ENCODE peak calls at places on chromosome 6, in eight cellular contexts. One of them, this sample, is unnamed.
A peak's percentile ranks its signal among the peaks of the same experiment; 100 is the strongest.

GRCh38 chr6:135012764-135013163 is 41.9 kb downstream of the HBS1L start:
- DNase-seq in Calu3: no peak
- DNase-seq in cardiac fibroblast: peak; percentile 32
- DNase-seq in mesothelial cell of epicardium: no peak
- DNase-seq in fibroblast of the aortic adventitia: peak; percentile 66
- DNase-seq in progenitor cell of endocrine pancreas: no peak
- DNase-seq in cardiac muscle cell: peak; percentile 11
- DNase-seq in activated B cell treated with CpG ODN at 0.5 μM for 24 hours: no peak
- DNase-seq in this sample: no peak

GRCh38 chr6:158042245-158042798 is 60.7 kb downstream of the SYNJ2 start:
- DNase-seq in Calu3: peak; percentile 52
- DNase-seq in cardiac fibroblast: peak; percentile 78
- DNase-seq in mesothelial cell of epicardium: no peak
- DNase-seq in fibroblast of the aortic adventitia: peak; percentile 63
- DNase-seq in progenitor cell of endocrine pancreas: no peak
- DNase-seq in cardiac muscle cell: peak; percentile 76
- DNase-seq in activated B cell treated with CpG ODN at 0.5 μM for 24 hours: no peak
- DNase-seq in this sample: peak; percentile 84

GRCh38 chr6:53476979-53477378 is 67.9 kb downstream of the GCLC start:
- DNase-seq in Calu3: no peak
- DNase-seq in cardiac fibroblast: no peak
- DNase-seq in mesothelial cell of epicardium: no peak
- DNase-seq in fibroblast of the aortic adventitia: no peak
- DNase-seq in progenitor cell of endocrine pancreas: no peak
- DNase-seq in cardiac muscle cell: no peak
- DNase-seq in activated B cell treated with CpG ODN at 0.5 μM for 24 hours: no peak
- DNase-seq in this sample: no peak

GRCh38 chr6:28589234-28589951 is 63.7 kb downstream of the GPX5 start:
- DNase-seq in Calu3: peak; percentile 90
- DNase-seq in cardiac fibroblast: peak; percentile 89
- DNase-seq in mesothelial cell of epicardium: peak; percentile 64
- DNase-seq in fibroblast of the aortic adventitia: peak; percentile 86
- DNase-seq in progenitor cell of endocrine pancreas: peak; percentile 30
- DNase-seq in cardiac muscle cell: peak; percentile 90
- DNase-seq in activated B cell treated with CpG ODN at 0.5 μM for 24 hours: no peak
- DNase-seq in this sample: no peak

GRCh38 chr6:15457121-15457646 is 205.6 kb downstream of the DTNBP1 start:
- DNase-seq in Calu3: no peak
- DNase-seq in cardiac fibroblast: no peak
- DNase-seq in mesothelial cell of epicardium: no peak
- DNase-seq in fibroblast of the aortic adventitia: no peak
- DNase-seq in progenitor cell of endocrine pancreas: no peak
- DNase-seq in cardiac muscle cell: no peak
- DNase-seq in activated B cell treated with CpG ODN at 0.5 μM for 24 hours: no peak
- DNase-seq in this sample: no peak

GRCh38 chr6:152338335-152339125 is 298.6 kb downstream of the SYNE1 start:
- DNase-seq in Calu3: peak; percentile 40
- DNase-seq in cardiac fibroblast: peak; percentile 60
- DNase-seq in mesothelial cell of epicardium: peak; percentile 64
- DNase-seq in fibroblast of the aortic adventitia: peak; percentile 46
- DNase-seq in progenitor cell of endocrine pancreas: no peak
- DNase-seq in cardiac muscle cell: peak; percentile 52
- DNase-seq in activated B cell treated with CpG ODN at 0.5 μM for 24 hours: peak; percentile 40
- DNase-seq in this sample: no peak

GRCh38 chr6:26286168-26286854 is 78.7 kb upstream of the BTN3A2 start:
- DNase-seq in Calu3: peak; percentile 74
- DNase-seq in cardiac fibroblast: peak; percentile 83
- DNase-seq in mesothelial cell of epicardium: peak; percentile 80
- DNase-seq in fibroblast of the aortic adventitia: peak; percentile 85
- DNase-seq in progenitor cell of endocrine pancreas: peak; percentile 61
- DNase-seq in cardiac muscle cell: peak; percentile 79
- DNase-seq in activated B cell treated with CpG ODN at 0.5 μM for 24 hours: peak; percentile 55
- DNase-seq in this sample: no peak

GRCh38 chr6:15763827-15764226 is 101.0 kb upstream of the DTNBP1 start:
- DNase-seq in Calu3: no peak
- DNase-seq in cardiac fibroblast: peak; percentile 42
- DNase-seq in mesothelial cell of epicardium: no peak
- DNase-seq in fibroblast of the aortic adventitia: no peak
- DNase-seq in progenitor cell of endocrine pancreas: no peak
- DNase-seq in cardiac muscle cell: peak; percentile 62
- DNase-seq in activated B cell treated with CpG ODN at 0.5 μM for 24 hours: no peak
- DNase-seq in this sample: no peak

GRCh38 chr6:3196770-3197169 is 30.7 kb downstream of the TUBB2B start:
- DNase-seq in Calu3: no peak
- DNase-seq in cardiac fibroblast: no peak
- DNase-seq in mesothelial cell of epicardium: no peak
- DNase-seq in fibroblast of the aortic adventitia: no peak
- DNase-seq in progenitor cell of endocrine pancreas: no peak
- DNase-seq in cardiac muscle cell: no peak
- DNase-seq in activated B cell treated with CpG ODN at 0.5 μM for 24 hours: no peak
- DNase-seq in this sample: no peak

GRCh38 chr6:84908304-84908904 is 144.0 kb upstream of the TBX18 start:
- DNase-seq in Calu3: no peak
- DNase-seq in cardiac fibroblast: no peak
- DNase-seq in mesothelial cell of epicardium: no peak
- DNase-seq in fibroblast of the aortic adventitia: no peak
- DNase-seq in progenitor cell of endocrine pancreas: no peak
- DNase-seq in cardiac muscle cell: no peak
- DNase-seq in activated B cell treated with CpG ODN at 0.5 μM for 24 hours: no peak
- DNase-seq in this sample: no peak

GRCh38 chr6:137866914-137867684 is at the start of gene TNFAIP3:
- DNase-seq in Calu3: peak; percentile 89
- DNase-seq in cardiac fibroblast: peak; percentile 96
- DNase-seq in mesothelial cell of epicardium: peak; percentile 92
- DNase-seq in fibroblast of the aortic adventitia: peak; percentile 95
- DNase-seq in progenitor cell of endocrine pancreas: peak; percentile 85
- DNase-seq in cardiac muscle cell: peak; percentile 97
- DNase-seq in activated B cell treated with CpG ODN at 0.5 μM for 24 hours: peak; percentile 97
- DNase-seq in this sample: peak; percentile 96
- TF ChIP-seq CTCF in Calu3: peak; percentile 63
- TF ChIP-seq CTCF in cardiac fibroblast: peak; percentile 54
- TF ChIP-seq CTCF in mesothelial cell of epicardium: peak; percentile 93
- TF ChIP-seq CTCF in fibroblast of the aortic adventitia: peak; percentile 64
- TF ChIP-seq CTCF in progenitor cell of endocrine pancreas: peak; percentile 90
- TF ChIP-seq CTCF in cardiac muscle cell: peak; percentile 61
- TF ChIP-seq CTCF in activated B cell treated with CpG ODN at 0.5 μM for 24 hours: no peak
- TF ChIP-seq CTCF in this sample: peak; percentile 84

DNA sequence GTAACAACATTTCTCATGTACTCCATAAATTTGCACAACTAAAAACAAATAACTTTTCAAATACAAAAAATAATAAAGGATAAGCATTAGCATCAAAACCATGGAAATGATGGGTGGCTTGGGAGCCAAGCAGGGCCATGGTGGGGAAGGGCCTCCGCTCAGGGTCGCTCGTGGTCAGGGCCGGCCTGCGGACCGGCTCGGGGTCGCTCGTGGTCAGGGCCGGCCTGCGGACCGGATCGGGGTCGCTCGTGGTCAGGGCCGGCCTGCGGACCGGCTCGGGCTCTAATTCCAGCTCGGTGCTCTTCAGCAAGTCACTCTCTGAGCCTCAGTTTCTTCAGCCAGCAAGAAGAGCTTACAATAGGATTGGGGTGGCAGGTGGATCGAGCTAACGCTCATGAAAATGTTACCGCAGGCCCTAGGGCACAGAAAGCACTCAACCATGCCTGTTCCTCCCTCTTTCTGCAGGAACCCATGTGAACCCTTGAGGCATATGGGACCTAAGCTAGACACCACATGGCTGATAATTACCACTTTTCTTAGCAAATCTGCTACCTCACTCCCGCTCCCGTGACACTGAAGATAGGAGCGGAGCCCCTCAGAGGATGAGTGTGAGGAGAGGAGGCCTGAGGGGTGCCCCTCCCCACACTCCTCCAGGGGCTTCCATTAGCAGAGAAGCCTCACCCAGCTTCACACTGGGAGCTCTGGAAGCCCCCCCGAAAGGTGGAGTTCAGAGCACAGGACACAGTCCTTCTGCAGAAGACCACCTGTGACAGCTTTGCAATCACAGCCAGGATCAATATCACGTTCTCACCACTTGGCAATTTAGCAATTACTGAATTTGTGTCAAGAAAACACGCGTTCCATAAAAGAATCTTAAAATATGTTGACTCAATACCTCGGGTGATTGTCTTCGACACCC is 103.0 kb downstream of the PSMB1 start:
- DNase-seq in Calu3: no peak
- DNase-seq in cardiac fibroblast: no peak
- DNase-seq in mesothelial cell of epicardium: peak; percentile 40
- DNase-seq in fibroblast of the aortic adventitia: no peak
- DNase-seq in progenitor cell of endocrine pancreas: no peak
- DNase-seq in cardiac muscle cell: no peak
- DNase-seq in activated B cell treated with CpG ODN at 0.5 μM for 24 hours: no peak
- DNase-seq in this sample: peak; percentile 90
- TF ChIP-seq CTCF in Calu3: no peak
- TF ChIP-seq CTCF in cardiac fibroblast: no peak
- TF ChIP-seq CTCF in mesothelial cell of epicardium: no peak
- TF ChIP-seq CTCF in fibroblast of the aortic adventitia: no peak
- TF ChIP-seq CTCF in progenitor cell of endocrine pancreas: no peak
- TF ChIP-seq CTCF in cardiac muscle cell: no peak
- TF ChIP-seq CTCF in activated B cell treated with CpG ODN at 0.5 μM for 24 hours: no peak
- TF ChIP-seq CTCF in this sample: no peak

GRCh38 chr6:149316108-149316727 is 1.3 kb upstream of the TAB2 start:
- DNase-seq in Calu3: no peak
- DNase-seq in cardiac fibroblast: no peak
- DNase-seq in mesothelial cell of epicardium: no peak
- DNase-seq in fibroblast of the aortic adventitia: no peak
- DNase-seq in progenitor cell of endocrine pancreas: no peak
- DNase-seq in cardiac muscle cell: no peak
- DNase-seq in activated B cell treated with CpG ODN at 0.5 μM for 24 hours: no peak
- DNase-seq in this sample: no peak

GRCh38 chr6:149318581-149319286 is 1.2 kb downstream of the TAB2 start:
- DNase-seq in Calu3: peak; percentile 7
- DNase-seq in cardiac fibroblast: no peak
- DNase-seq in mesothelial cell of epicardium: no peak
- DNase-seq in fibroblast of the aortic adventitia: peak; percentile 45
- DNase-seq in progenitor cell of endocrine pancreas: no peak
- DNase-seq in cardiac muscle cell: peak; percentile 36
- DNase-seq in activated B cell treated with CpG ODN at 0.5 μM for 24 hours: peak; percentile 25
- DNase-seq in this sample: no peak

GRCh38 chr6:149317656-149318571 is at the start of gene TAB2:
- DNase-seq in Calu3: peak; percentile 20
- DNase-seq in cardiac fibroblast: peak; percentile 33
- DNase-seq in mesothelial cell of epicardium: peak; percentile 75
- DNase-seq in fibroblast of the aortic adventitia: no peak
- DNase-seq in progenitor cell of endocrine pancreas: peak; percentile 33
- DNase-seq in cardiac muscle cell: peak; percentile 54
- DNase-seq in activated B cell treated with CpG ODN at 0.5 μM for 24 hours: peak; percentile 57
- DNase-seq in this sample: peak; percentile 84

GRCh38 chr6:149319413-149319812 is 1.9 kb downstream of the TAB2 start:
- DNase-seq in Calu3: no peak
- DNase-seq in cardiac fibroblast: no peak
- DNase-seq in mesothelial cell of epicardium: no peak
- DNase-seq in fibroblast of the aortic adventitia: no peak
- DNase-seq in progenitor cell of endocrine pancreas: no peak
- DNase-seq in cardiac muscle cell: no peak
- DNase-seq in activated B cell treated with CpG ODN at 0.5 μM for 24 hours: no peak
- DNase-seq in this sample: no peak

DNA sequence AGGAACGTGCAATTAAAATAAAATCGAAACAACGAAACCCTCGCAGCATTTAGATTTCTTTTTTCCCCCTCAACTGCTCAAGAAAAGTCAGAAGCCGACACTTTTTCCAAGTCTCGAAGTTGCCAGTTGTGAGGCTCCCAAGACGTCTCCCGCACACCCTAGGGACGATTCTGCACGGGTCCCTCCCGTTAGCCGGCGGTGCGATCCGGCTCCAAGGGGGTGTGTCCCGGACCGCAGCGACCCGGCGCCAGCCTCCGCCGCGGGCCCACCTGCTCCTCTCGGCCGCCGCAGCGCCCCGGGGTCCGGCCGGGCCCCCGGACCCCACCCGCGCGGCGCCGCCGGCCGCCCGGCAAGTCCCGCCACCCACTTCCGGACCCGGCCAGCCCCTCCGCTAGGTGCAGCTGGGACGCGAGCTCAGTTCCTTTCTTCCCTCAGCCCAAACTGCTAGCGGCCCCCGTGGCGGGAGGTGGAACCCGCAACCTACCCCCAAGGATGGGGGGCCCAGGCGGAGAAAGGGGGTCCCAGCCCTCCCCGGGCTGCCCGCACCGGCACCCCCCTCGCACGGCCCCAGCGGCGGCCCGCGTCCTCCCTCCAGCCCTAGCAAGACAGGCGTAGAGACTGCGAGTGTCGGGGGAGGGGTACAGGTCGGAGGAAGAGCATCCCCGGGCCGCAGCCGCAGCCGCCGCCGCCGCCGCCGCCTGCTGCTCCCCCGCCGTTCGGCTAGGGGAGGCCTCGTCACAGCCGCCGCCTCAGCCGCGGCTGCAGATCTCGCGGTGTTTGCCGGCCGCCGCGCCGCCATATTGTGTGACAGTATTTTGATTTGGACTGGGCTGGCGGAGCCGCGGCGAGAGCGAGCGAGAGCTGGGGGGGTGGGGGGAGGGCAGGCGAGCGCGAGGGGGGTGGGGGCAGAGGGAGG is 514 bp upstream of the TAB2 start:
- DNase-seq in Calu3: peak; percentile 82
- DNase-seq in cardiac fibroblast: peak; percentile 95
- DNase-seq in mesothelial cell of epicardium: peak; percentile 88
- DNase-seq in fibroblast of the aortic adventitia: peak; percentile 88
- DNase-seq in progenitor cell of endocrine pancreas: peak; percentile 81
- DNase-seq in cardiac muscle cell: peak; percentile 97
- DNase-seq in activated B cell treated with CpG ODN at 0.5 μM for 24 hours: peak; percentile 79
- DNase-seq in this sample: peak; percentile 97
- TF ChIP-seq CTCF in Calu3: no peak
- TF ChIP-seq CTCF in cardiac fibroblast: no peak
- TF ChIP-seq CTCF in mesothelial cell of epicardium: no peak
- TF ChIP-seq CTCF in fibroblast of the aortic adventitia: no peak
- TF ChIP-seq CTCF in progenitor cell of endocrine pancreas: no peak
- TF ChIP-seq CTCF in cardiac muscle cell: no peak
- TF ChIP-seq CTCF in activated B cell treated with CpG ODN at 0.5 μM for 24 hours: no peak
- TF ChIP-seq CTCF in this sample: no peak

DNA sequence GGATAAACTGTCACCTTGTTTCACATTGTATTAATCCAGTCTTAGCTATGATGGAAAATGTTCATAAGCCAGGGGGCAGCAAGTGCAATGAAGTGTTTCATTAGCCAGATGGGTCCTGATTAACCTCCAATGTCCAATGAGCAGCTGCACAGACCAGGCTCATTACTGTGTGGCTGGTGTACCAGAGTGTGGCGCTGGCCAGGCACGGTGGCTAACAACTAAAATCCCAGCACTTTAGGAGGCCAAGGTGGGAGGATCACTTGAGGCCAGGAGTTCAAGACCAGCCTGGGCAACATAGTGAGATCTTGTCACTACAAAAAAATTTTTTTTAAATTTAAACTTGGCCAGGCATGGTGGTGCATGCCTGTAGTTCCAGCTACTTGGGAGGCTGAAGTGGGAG is 201.7 kb upstream of the FOXQ1 start:
- DNase-seq in Calu3: peak; percentile 32
- DNase-seq in cardiac fibroblast: no peak
- DNase-seq in mesothelial cell of epicardium: no peak
- DNase-seq in fibroblast of the aortic adventitia: no peak
- DNase-seq in progenitor cell of endocrine pancreas: no peak
- DNase-seq in cardiac muscle cell: no peak
- DNase-seq in activated B cell treated with CpG ODN at 0.5 μM for 24 hours: no peak
- DNase-seq in this sample: peak; percentile 27
- TF ChIP-seq CTCF in Calu3: no peak
- TF ChIP-seq CTCF in cardiac fibroblast: no peak
- TF ChIP-seq CTCF in mesothelial cell of epicardium: no peak
- TF ChIP-seq CTCF in fibroblast of the aortic adventitia: no peak
- TF ChIP-seq CTCF in progenitor cell of endocrine pancreas: no peak
- TF ChIP-seq CTCF in cardiac muscle cell: no peak
- TF ChIP-seq CTCF in activated B cell treated with CpG ODN at 0.5 μM for 24 hours: no peak
- TF ChIP-seq CTCF in this sample: no peak